ENCODE peak calls at places on chromosomes 1 and 21, in ten cellular contexts. V is adrenal gland; B is IMR-90; C is lower lobe of right lung; I is GM23248; Z is tibial artery; N is Panc1; J is prostate gland; Y is CD4-positive, alpha-beta memory T cell; F is heart right ventricle. X is an unnamed sample.

GRCh38 chr1:112881742-112882127 is 74.3 kb downstream of the SLC16A1 start:
- DNase-seq in V (no peak), J (peak; percentile 10), B (peak; percentile 22), I (peak; percentile 94), F (no peak), C (no peak), N (no peak), Y (no peak), Z (no peak), X (no peak)

GRCh38 chr1:53582211-53583020 is 123.2 kb downstream of the DMRTB1 start:
- DNase-seq in B (no peak), V (no peak), Z (no peak), I (no peak), N (no peak), J (no peak), C (no peak), F (no peak), Y (no peak), X (no peak)

GRCh38 chr1:30652151-30652915 is 71.1 kb downstream of the MATN1 start:
- DNase-seq in N (no peak), B (no peak), C (no peak), F (no peak), V (no peak), Y (no peak), J (no peak), Z (no peak), I (no peak), X (no peak)

GRCh38 chr1:207745839-207746767 is 5.8 kb upstream of the CD46 start:
- DNase-seq in F (no peak), V (no peak), B (no peak), Y (no peak), N (no peak), Z (no peak), I (no peak), J (no peak), C (no peak), X (no peak)

GRCh38 chr1:30845237-30845636 is 63.3 kb downstream of the SDC3 start:
- DNase-seq in C (no peak), Z (no peak), N (no peak), F (no peak), V (no peak), I (no peak), Y (no peak), J (no peak), B (no peak), X (no peak)

GRCh38 chr1:31723828-31724359 is 20.1 kb upstream of the COL16A1 start:
- DNase-seq in I (peak; percentile 88), V (peak; percentile 61), Y (peak; percentile 29), Z (peak; percentile 53), B (peak; percentile 75), J (peak; percentile 46), F (peak; percentile 69), C (peak; percentile 72), N (no peak), X (peak; percentile 74)

GRCh38 chr1:113684153-113684541 is 75.1 kb downstream of the PHTF1 start:
- DNase-seq in J (peak; percentile 7), N (no peak), I (peak; percentile 66), Y (no peak), C (peak; percentile 56), V (peak; percentile 37), F (peak; percentile 53), B (peak; percentile 82), Z (peak; percentile 62), X (peak; percentile 57)

GRCh38 chr1:234941711-234942320 is 186.8 kb downstream of the TOMM20 start:
- DNase-seq in I (no peak), Y (no peak), J (no peak), F (no peak), C (no peak), B (peak; percentile 44), V (no peak), Z (no peak), N (no peak), X (no peak)

GRCh38 chr1:31032266-31032665 is 33.3 kb downstream of the PUM1 start:
- DNase-seq in B (no peak), F (no peak), I (no peak), J (no peak), N (no peak), V (no peak), Z (no peak), Y (no peak), C (no peak), X (no peak)

GRCh38 chr21:36186506-36187399 is 30.1 kb downstream of the DOP1B start:
- DNase-seq in Y (no peak), Z (no peak), F (peak; percentile 49), J (no peak), C (no peak), B (no peak), V (no peak), I (no peak), N (no peak), X (no peak)

GRCh38 chr1:160061376-160062100 is 8.4 kb downstream of the KCNJ10 start:
- DNase-seq in V (no peak), I (no peak), J (no peak), Z (no peak), C (no peak), N (no peak), F (no peak), B (no peak), Y (no peak), X (no peak)

GRCh38 chr21:28516011-28516410 is 476.7 kb downstream of the LTN1 start:
- DNase-seq in F (no peak), B (no peak), C (no peak), Z (no peak), I (no peak), J (no peak), V (no peak), Y (no peak), N (no peak), X (no peak)

GRCh38 chr1:49436865-49437264 is 586.9 kb downstream of the AGBL4 start:
- DNase-seq in B (no peak), F (no peak), C (no peak), Z (no peak), V (no peak), Y (no peak), I (no peak), J (no peak), N (no peak), X (no peak)
- H3K9me3 ChIP-seq in B (peaks cover 8% of the 10 kb centered on the region), F (peaks cover 7% of the 10 kb centered on the region), C (peaks cover 4% of the 10 kb centered on the region), Z (no peaks in the 10 kb centered on the region), V (peaks cover 4% of the 10 kb centered on the region), Y (no peaks in the 10 kb centered on the region), I (no peaks in the 10 kb centered on the region), J (no peaks in the 10 kb centered on the region), N (peaks cover 3% of the 10 kb centered on the region), X (no peaks in the 10 kb centered on the region)

DNA sequence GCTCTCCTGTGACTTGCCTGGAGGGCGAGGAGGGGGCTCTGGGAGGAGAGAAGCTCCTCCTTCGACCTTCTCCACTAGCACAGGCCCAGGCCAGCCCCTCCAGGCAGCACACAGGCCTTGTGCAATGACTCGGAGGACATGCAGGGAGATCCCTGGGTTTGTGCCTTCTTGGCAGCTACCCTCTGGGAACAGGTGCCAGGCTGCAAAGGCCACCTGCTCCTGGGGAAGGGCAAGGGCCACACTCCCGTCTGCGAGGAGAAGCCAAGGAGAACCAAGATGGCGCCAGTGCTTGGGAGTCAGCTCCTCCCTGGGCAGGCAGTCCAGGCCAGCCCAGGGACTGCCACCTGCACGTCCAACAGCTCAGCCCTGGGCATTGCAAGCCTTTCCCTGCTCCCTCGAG is 15.3 kb downstream of the CASZ1 start:
- DNase-seq in I (no peak), N (no peak), B (no peak), F (no peak), C (peak; percentile 30), J (no peak), Z (no peak), Y (no peak), V (no peak), X (peak; percentile 77)
- H3K4me1 ChIP-seq in I (no peaks in the 10 kb centered on the region), N (peaks cover 31% of the 10 kb centered on the region), B (no peaks in the 10 kb centered on the region), F (no peaks in the 10 kb centered on the region), C (peaks cover 18% of the 10 kb centered on the region), J (peaks cover 34% of the 10 kb centered on the region), Z (no peaks in the 10 kb centered on the region), Y (no peaks in the 10 kb centered on the region), V (no peaks in the 10 kb centered on the region), X (peaks cover 66% of the 10 kb centered on the region)

GRCh38 chr1:24749886-24750285 is 4.6 kb downstream of the CLIC4 start:
- DNase-seq in Z (no peak), N (no peak), F (no peak), J (no peak), I (no peak), B (no peak), V (no peak), C (no peak), Y (no peak), X (no peak)

GRCh38 chr1:24748191-24749121 is 3.2 kb downstream of the CLIC4 start:
- DNase-seq in Y (no peak), F (no peak), N (no peak), J (no peak), C (no peak), V (no peak), Z (no peak), B (no peak), I (peak; percentile 53), X (no peak)

GRCh38 chr1:24752305-24752704 is 7.1 kb downstream of the CLIC4 start:
- DNase-seq in J (no peak), I (no peak), N (no peak), C (no peak), F (no peak), B (no peak), Y (no peak), Z (no peak), V (no peak), X (no peak)

GRCh38 chr1:24751833-24752232 is 6.6 kb downstream of the CLIC4 start:
- DNase-seq in C (no peak), B (no peak), V (no peak), J (no peak), N (no peak), Z (no peak), F (no peak), I (peak; percentile 51), Y (no peak), X (no peak)

DNA sequence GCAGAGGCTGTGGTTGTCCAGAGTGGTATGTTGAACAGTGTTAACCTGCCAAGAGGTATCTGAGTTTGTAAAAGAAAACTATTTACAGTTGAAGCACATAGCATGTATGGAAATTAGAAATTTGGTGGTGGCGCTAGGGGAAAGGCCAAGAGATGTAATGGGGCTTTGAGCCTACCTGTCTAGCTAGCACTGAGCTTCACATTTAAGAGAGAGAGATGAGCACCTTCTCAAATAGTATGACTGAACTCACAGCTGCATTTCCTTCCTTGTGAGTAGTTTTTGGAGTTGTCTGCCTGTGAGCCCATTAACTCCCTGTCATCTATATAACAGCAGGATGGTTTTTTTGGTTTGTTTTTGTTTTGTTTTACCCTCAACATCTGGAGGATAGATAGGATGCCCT is 4.0 kb downstream of the CLIC4 start:
- DNase-seq in V (no peak), F (no peak), J (no peak), B (no peak), N (no peak), C (no peak), I (no peak), Z (no peak), Y (no peak), X (no peak)
- H3K27ac ChIP-seq in V (no peak overlapping the region), F (peak overlapping the region; percentile 41), J (no peak overlapping the region), B (no peak overlapping the region), N (no peak overlapping the region), C (no peak overlapping the region), I (peak overlapping the region; percentile 97), Z (peak overlapping the region; percentile 98), Y (no peak overlapping the region), X (no peak overlapping the region)

GRCh38 chr1:2856821-2857290 is 55.4 kb upstream of the TTC34 start:
- DNase-seq in C (peak; percentile 41), I (no peak), Z (no peak), B (no peak), N (no peak), F (no peak), V (no peak), J (no peak), Y (no peak), X (no peak)
- H3K9me3 ChIP-seq in C (no peaks in the 10 kb centered on the region), I (no peaks in the 10 kb centered on the region), Z (no peaks in the 10 kb centered on the region), B (peaks cover 59% of the 10 kb centered on the region), N (no peaks in the 10 kb centered on the region), F (no peaks in the 10 kb centered on the region), V (no peaks in the 10 kb centered on the region), J (no peaks in the 10 kb centered on the region), Y (no peaks in the 10 kb centered on the region), X (no peaks in the 10 kb centered on the region)

X was measured in psoas muscle.